ENCODE peak calls at places on chromosomes 5 and 9, in seven cellular contexts. One of them, this sample, is unnamed.

GRCh38 chr9:100213730-100214477 is 114.9 kb downstream of the INVS start:
- DNase-seq in vagina: no peak
- DNase-seq in stomach: no peak
- DNase-seq in transverse colon: no peak
- DNase-seq in prostate gland: no peak
- DNase-seq in HCT116: no peak
- DNase-seq in endothelial cell of umbilical vein: no peak
- DNase-seq in this sample: no peak

GRCh38 chr9:89929315-89929714 is 324.5 kb downstream of the GADD45G start:
- DNase-seq in prostate gland: no peak
- DNase-seq in vagina: peak; percentile 79
- DNase-seq in stomach: no peak
- DNase-seq in HCT116: no peak
- DNase-seq in transverse colon: no peak
- DNase-seq in endothelial cell of umbilical vein: no peak
- DNase-seq in this sample: no peak

GRCh38 chr5:168249923-168250322 is 41.5 kb upstream of the WWC1 start:
- DNase-seq in HCT116: no peak
- DNase-seq in stomach: no peak
- DNase-seq in transverse colon: no peak
- DNase-seq in prostate gland: no peak
- DNase-seq in vagina: no peak
- DNase-seq in endothelial cell of umbilical vein: no peak
- DNase-seq in this sample: no peak

GRCh38 chr5:89117131-89117644 is 234.2 kb upstream of the MEF2C start:
- DNase-seq in vagina: no peak
- DNase-seq in transverse colon: peak; percentile 57
- DNase-seq in endothelial cell of umbilical vein: no peak
- DNase-seq in prostate gland: no peak
- DNase-seq in HCT116: no peak
- DNase-seq in stomach: no peak
- DNase-seq in this sample: no peak

GRCh38 chr5:52262844-52263243 is 524.9 kb upstream of the ITGA1 start:
- DNase-seq in vagina: no peak
- DNase-seq in HCT116: no peak
- DNase-seq in prostate gland: no peak
- DNase-seq in transverse colon: no peak
- DNase-seq in endothelial cell of umbilical vein: no peak
- DNase-seq in stomach: no peak
- DNase-seq in this sample: no peak

GRCh38 chr5:52073993-52074689 is 690.9 kb downstream of the ISL1 start:
- DNase-seq in endothelial cell of umbilical vein: no peak
- DNase-seq in transverse colon: no peak
- DNase-seq in prostate gland: no peak
- DNase-seq in HCT116: no peak
- DNase-seq in vagina: no peak
- DNase-seq in stomach: no peak
- DNase-seq in this sample: no peak

GRCh38 chr9:125412166-125412565 is 150.5 kb downstream of the GAPVD1 start:
- DNase-seq in stomach: no peak
- DNase-seq in endothelial cell of umbilical vein: no peak
- DNase-seq in HCT116: no peak
- DNase-seq in prostate gland: no peak
- DNase-seq in vagina: no peak
- DNase-seq in transverse colon: no peak
- DNase-seq in this sample: no peak

GRCh38 chr5:31854625-31855526 is 215.9 kb downstream of the PDZD2 start:
- DNase-seq in endothelial cell of umbilical vein: peak; percentile 8
- DNase-seq in transverse colon: no peak
- DNase-seq in prostate gland: peak; percentile 45
- DNase-seq in vagina: no peak
- DNase-seq in stomach: peak; percentile 50
- DNase-seq in HCT116: no peak
- DNase-seq in this sample: peak; percentile 73

GRCh38 chr5:61623401-61624069 is 291.5 kb downstream of the ZSWIM6 start:
- DNase-seq in endothelial cell of umbilical vein: peak; percentile 21
- DNase-seq in transverse colon: no peak
- DNase-seq in HCT116: no peak
- DNase-seq in prostate gland: no peak
- DNase-seq in vagina: peak; percentile 6
- DNase-seq in stomach: no peak
- DNase-seq in this sample: no peak

GRCh38 chr9:128203024-128203841 is at the start of gene DNM1:
- DNase-seq in vagina: no peak
- DNase-seq in transverse colon: peak; percentile 62
- DNase-seq in endothelial cell of umbilical vein: peak; percentile 51
- DNase-seq in HCT116: no peak
- DNase-seq in stomach: peak; percentile 69
- DNase-seq in prostate gland: peak; percentile 18
- DNase-seq in this sample: peak; percentile 95

GRCh38 chr5:72410896-72411295 is 90.7 kb downstream of the PTCD2 start:
- DNase-seq in stomach: no peak
- DNase-seq in HCT116: no peak
- DNase-seq in prostate gland: no peak
- DNase-seq in endothelial cell of umbilical vein: no peak
- DNase-seq in vagina: no peak
- DNase-seq in transverse colon: no peak
- DNase-seq in this sample: no peak

GRCh38 chr9:12684923-12685468 is 8.2 kb upstream of the TYRP1 start:
- DNase-seq in vagina: no peak
- DNase-seq in stomach: no peak
- DNase-seq in HCT116: no peak
- DNase-seq in prostate gland: no peak
- DNase-seq in transverse colon: no peak
- DNase-seq in endothelial cell of umbilical vein: peak; percentile 59
- DNase-seq in this sample: no peak

GRCh38 chr5:79686799-79687198 is 2.8 kb upstream of the CMYA5 start:
- DNase-seq in endothelial cell of umbilical vein: no peak
- DNase-seq in prostate gland: no peak
- DNase-seq in stomach: no peak
- DNase-seq in HCT116: no peak
- DNase-seq in transverse colon: no peak
- DNase-seq in vagina: no peak
- DNase-seq in this sample: no peak

GRCh38 chr9:116471093-116471906 is 215.8 kb upstream of the TRIM32 start:
- DNase-seq in stomach: no peak
- DNase-seq in HCT116: no peak
- DNase-seq in endothelial cell of umbilical vein: peak; percentile 42
- DNase-seq in prostate gland: no peak
- DNase-seq in vagina: no peak
- DNase-seq in transverse colon: no peak
- DNase-seq in this sample: no peak

GRCh38 chr5:175681045-175681974 is 23.4 kb downstream of the HRH2 start:
- DNase-seq in transverse colon: no peak
- DNase-seq in HCT116: no peak
- DNase-seq in stomach: peak; percentile 50
- DNase-seq in prostate gland: no peak
- DNase-seq in vagina: no peak
- DNase-seq in endothelial cell of umbilical vein: no peak
- DNase-seq in this sample: no peak

GRCh38 chr9:107698779-107699564 is 209.4 kb upstream of the KLF4 start:
- DNase-seq in vagina: no peak
- DNase-seq in prostate gland: no peak
- DNase-seq in transverse colon: no peak
- DNase-seq in endothelial cell of umbilical vein: no peak
- DNase-seq in HCT116: no peak
- DNase-seq in stomach: no peak
- DNase-seq in this sample: no peak
- TF ChIP-seq POLR2AphosphoS5 in vagina: no peak
- TF ChIP-seq POLR2AphosphoS5 in prostate gland: peak; percentile 80
- TF ChIP-seq POLR2AphosphoS5 in transverse colon: no peak
- TF ChIP-seq POLR2AphosphoS5 in endothelial cell of umbilical vein: no peak
- TF ChIP-seq POLR2AphosphoS5 in HCT116: no peak
- TF ChIP-seq POLR2AphosphoS5 in stomach: no peak
- TF ChIP-seq POLR2AphosphoS5 in this sample: no peak

DNA sequence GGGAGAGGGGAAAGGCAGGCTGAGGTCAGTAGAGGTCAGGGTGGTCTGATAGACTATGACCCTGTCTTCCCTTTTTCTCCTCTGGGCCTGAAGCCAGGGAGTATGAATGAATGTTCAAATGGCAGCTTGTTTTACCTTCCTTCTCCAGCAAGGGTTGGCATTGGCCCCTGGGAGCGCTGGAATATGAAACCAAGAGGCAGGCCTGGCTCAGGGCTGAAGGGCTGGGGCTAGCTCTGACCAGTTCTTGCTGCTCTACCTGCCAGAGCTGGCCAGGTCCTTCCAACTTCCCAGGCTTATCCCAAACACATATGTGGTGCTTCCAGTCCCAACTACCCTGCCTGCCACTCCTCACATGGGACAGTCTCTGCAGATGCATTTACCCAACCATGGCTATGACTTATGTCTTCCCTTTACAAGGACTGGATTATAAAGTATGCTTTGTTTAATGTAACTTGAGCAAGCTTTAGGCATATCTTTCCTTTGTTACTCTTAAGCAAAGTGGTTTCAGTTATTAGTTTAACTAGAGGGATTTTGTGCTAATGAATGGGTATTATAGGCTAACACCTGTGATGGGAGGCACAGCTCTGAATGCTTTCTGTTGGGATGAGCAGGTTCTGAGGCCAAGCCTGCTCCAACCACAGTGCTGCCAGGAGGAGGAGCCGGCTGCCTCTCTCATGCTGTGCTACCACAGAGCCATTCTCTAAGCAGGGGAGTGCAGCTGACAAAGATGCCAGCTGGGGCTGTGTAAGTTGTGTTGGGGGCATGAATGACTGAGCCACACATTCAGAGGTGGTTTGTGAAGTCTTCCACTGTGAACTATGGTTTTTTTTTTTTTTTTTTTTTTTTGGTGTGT is 6.1 kb downstream of the CCNI2 start:
- DNase-seq in HCT116: no peak
- DNase-seq in vagina: peak; percentile 61
- DNase-seq in endothelial cell of umbilical vein: no peak
- DNase-seq in stomach: peak; percentile 78
- DNase-seq in prostate gland: peak; percentile 51
- DNase-seq in transverse colon: peak; percentile 8
- DNase-seq in this sample: no peak
- TF ChIP-seq CTCF in HCT116: no peak
- TF ChIP-seq CTCF in vagina: no peak
- TF ChIP-seq CTCF in endothelial cell of umbilical vein: peak; percentile 6
- TF ChIP-seq CTCF in stomach: no peak
- TF ChIP-seq CTCF in prostate gland: no peak
- TF ChIP-seq CTCF in transverse colon: no peak
- TF ChIP-seq CTCF in this sample: no peak

DNA sequence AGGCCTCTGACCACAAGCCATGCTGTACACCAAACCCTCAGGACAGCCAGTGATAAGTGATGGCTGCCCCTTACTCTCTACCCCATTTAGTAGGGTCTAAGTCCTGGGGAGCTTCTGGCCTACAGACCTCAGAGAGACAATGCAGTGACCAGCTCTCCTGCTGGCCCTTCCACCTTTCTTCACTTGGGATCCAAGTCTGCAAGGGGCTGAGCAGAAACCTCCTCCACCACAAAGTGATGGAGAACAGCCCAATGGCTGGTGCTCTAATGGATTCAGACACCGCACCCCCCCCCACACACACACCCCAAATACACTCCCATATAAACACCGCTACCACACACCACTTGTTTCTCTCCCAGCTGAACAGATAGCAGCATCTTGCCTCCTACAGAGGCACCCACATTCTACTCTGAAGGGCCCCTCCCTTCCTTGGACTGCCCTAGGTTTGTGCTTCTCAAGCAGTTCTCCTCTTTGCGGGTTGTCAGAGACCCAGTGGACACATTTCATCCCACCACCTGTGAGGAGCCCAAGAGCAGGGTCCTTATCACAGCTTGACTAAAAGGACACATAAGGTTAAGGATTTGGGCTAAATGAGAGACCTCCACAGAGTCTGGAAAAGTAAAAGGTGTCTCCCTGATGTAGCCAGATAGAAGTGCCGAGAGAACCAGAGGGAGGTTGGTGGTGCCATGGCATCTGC is 1.3 kb upstream of the PDLIM4 start:
- DNase-seq in prostate gland: no peak
- DNase-seq in vagina: no peak
- DNase-seq in transverse colon: no peak
- DNase-seq in stomach: no peak
- DNase-seq in HCT116: no peak
- DNase-seq in endothelial cell of umbilical vein: no peak
- DNase-seq in this sample: no peak
- TF ChIP-seq POLR2A in prostate gland: no peak
- TF ChIP-seq POLR2A in vagina: no peak
- TF ChIP-seq POLR2A in transverse colon: no peak
- TF ChIP-seq POLR2A in stomach: no peak
- TF ChIP-seq POLR2A in HCT116: no peak
- TF ChIP-seq POLR2A in endothelial cell of umbilical vein: no peak
- TF ChIP-seq POLR2A in this sample: no peak

GRCh38 chr5:96851312-96852062 is 24.8 kb upstream of the ERAP2 start:
- DNase-seq in endothelial cell of umbilical vein: no peak
- DNase-seq in stomach: no peak
- DNase-seq in HCT116: no peak
- DNase-seq in transverse colon: no peak
- DNase-seq in prostate gland: no peak
- DNase-seq in vagina: no peak
- DNase-seq in this sample: no peak

GRCh38 chr5:96852769-96853168 is 23.5 kb upstream of the ERAP2 start:
- DNase-seq in vagina: no peak
- DNase-seq in stomach: no peak
- DNase-seq in prostate gland: no peak
- DNase-seq in HCT116: no peak
- DNase-seq in endothelial cell of umbilical vein: no peak
- DNase-seq in transverse colon: no peak
- DNase-seq in this sample: no peak

GRCh38 chr5:96857454-96857853 is 18.8 kb upstream of the ERAP2 start:
- DNase-seq in stomach: no peak
- DNase-seq in transverse colon: no peak
- DNase-seq in endothelial cell of umbilical vein: no peak
- DNase-seq in prostate gland: no peak
- DNase-seq in HCT116: no peak
- DNase-seq in vagina: no peak
- DNase-seq in this sample: no peak

GRCh38 chr5:96855041-96855872 is 21.0 kb upstream of the ERAP2 start:
- DNase-seq in transverse colon: peak; percentile 77
- DNase-seq in prostate gland: no peak
- DNase-seq in stomach: no peak
- DNase-seq in endothelial cell of umbilical vein: no peak
- DNase-seq in HCT116: no peak
- DNase-seq in vagina: no peak
- DNase-seq in this sample: peak; percentile 37

DNA sequence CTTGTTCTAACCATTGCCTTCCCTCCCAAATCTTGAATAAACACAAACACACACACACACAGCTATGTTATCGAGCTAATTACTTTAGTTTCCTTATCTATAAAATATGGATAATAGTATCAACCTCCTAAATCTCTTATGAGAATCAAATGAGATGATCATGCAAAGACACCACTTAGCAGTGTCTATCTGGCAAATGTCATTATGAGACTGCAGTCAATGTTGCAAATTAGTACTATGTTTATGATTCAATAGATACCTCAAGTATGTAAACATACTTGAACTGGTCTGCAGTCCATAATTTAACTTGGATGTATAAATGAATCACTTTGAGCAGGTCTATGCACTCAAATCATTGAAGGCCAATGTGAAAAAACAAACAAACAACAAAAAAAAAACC is 22.2 kb upstream of the ERAP2 start:
- DNase-seq in prostate gland: no peak
- DNase-seq in transverse colon: no peak
- DNase-seq in vagina: no peak
- DNase-seq in stomach: no peak
- DNase-seq in HCT116: no peak
- DNase-seq in endothelial cell of umbilical vein: no peak
- DNase-seq in this sample: no peak
- TF ChIP-seq POLR2AphosphoS5 in prostate gland: no peak
- TF ChIP-seq POLR2AphosphoS5 in transverse colon: no peak
- TF ChIP-seq POLR2AphosphoS5 in vagina: no peak
- TF ChIP-seq POLR2AphosphoS5 in stomach: no peak
- TF ChIP-seq POLR2AphosphoS5 in HCT116: no peak
- TF ChIP-seq POLR2AphosphoS5 in endothelial cell of umbilical vein: no peak
- TF ChIP-seq POLR2AphosphoS5 in this sample: no peak